ENCODE peak calls at places on chromosomes 1 and 21, in four cellular contexts. One of them, this sample, is unnamed. For H3K4me1, the result is how much of the 10 kb centered on the place peaks cover.

GRCh38 chr1:246775531-246776385 is 51.5 kb downstream of the SCCPDH start:
- DNase-seq in H1: no peak
- DNase-seq in suprapubic skin: no peak
- DNase-seq in lower lobe of right lung: no peak
- DNase-seq in this sample: no peak

GRCh38 chr1:183543619-183544204 is 46.5 kb downstream of the NCF2 start:
- DNase-seq in H1: no peak
- DNase-seq in suprapubic skin: no peak
- DNase-seq in lower lobe of right lung: no peak
- DNase-seq in this sample: no peak

GRCh38 chr1:10975567-10976326 is 36.7 kb upstream of the TARDBP start:
- DNase-seq in H1: no peak
- DNase-seq in suprapubic skin: peak
- DNase-seq in lower lobe of right lung: no peak
- DNase-seq in this sample: peak

GRCh38 chr21:39885119-39885848 is 18.0 kb downstream of the PCP4 start:
- DNase-seq in H1: no peak
- DNase-seq in suprapubic skin: no peak
- DNase-seq in lower lobe of right lung: no peak
- DNase-seq in this sample: peak

GRCh38 chr1:215269955-215270354 is 187.4 kb downstream of the KCNK2 start:
- DNase-seq in H1: peak
- DNase-seq in suprapubic skin: no peak
- DNase-seq in lower lobe of right lung: no peak
- DNase-seq in this sample: no peak

GRCh38 chr1:241413386-241413785 is 56.4 kb upstream of the RGS7 start:
- DNase-seq in H1: no peak
- DNase-seq in suprapubic skin: no peak
- DNase-seq in lower lobe of right lung: no peak
- DNase-seq in this sample: no peak

GRCh38 chr1:55214214-55214902 is 806 bp downstream of the USP24 start:
- DNase-seq in H1: peak
- DNase-seq in suprapubic skin: peak
- DNase-seq in lower lobe of right lung: peak
- DNase-seq in this sample: peak

GRCh38 chr1:240693844-240694243 is 81.9 kb upstream of the GREM2 start:
- DNase-seq in H1: no peak
- DNase-seq in suprapubic skin: no peak
- DNase-seq in lower lobe of right lung: no peak
- DNase-seq in this sample: no peak

GRCh38 chr21:24583473-24583872 is 1023.8 kb downstream of the MRPL39 start:
- DNase-seq in H1: no peak
- DNase-seq in suprapubic skin: no peak
- DNase-seq in lower lobe of right lung: no peak
- DNase-seq in this sample: no peak

GRCh38 chr1:26603856-26604255 is 74.3 kb downstream of the RPS6KA1 start:
- DNase-seq in H1: no peak
- DNase-seq in suprapubic skin: no peak
- DNase-seq in lower lobe of right lung: no peak
- DNase-seq in this sample: no peak

GRCh38 chr21:37531402-37532042 is 164.9 kb downstream of the DYRK1A start:
- DNase-seq in H1: no peak
- DNase-seq in suprapubic skin: peak
- DNase-seq in lower lobe of right lung: peak
- DNase-seq in this sample: no peak

GRCh38 chr1:86169625-86170024 is 13.1 kb upstream of the COL24A1 start:
- DNase-seq in H1: no peak
- DNase-seq in suprapubic skin: no peak
- DNase-seq in lower lobe of right lung: no peak
- DNase-seq in this sample: no peak

GRCh38 chr1:103084176-103084575 is 24.1 kb downstream of the COL11A1 start:
- DNase-seq in H1: no peak
- DNase-seq in suprapubic skin: no peak
- DNase-seq in lower lobe of right lung: no peak
- DNase-seq in this sample: no peak

GRCh38 chr1:227900571-227901051 is 47.1 kb downstream of the WNT9A start:
- DNase-seq in H1: peak
- DNase-seq in suprapubic skin: peak
- DNase-seq in lower lobe of right lung: peak
- DNase-seq in this sample: peak

GRCh38 chr1:156912861-156913808 is 7.3 kb upstream of the LRRC71 start:
- DNase-seq in H1: peak
- DNase-seq in suprapubic skin: no peak
- DNase-seq in lower lobe of right lung: peak
- DNase-seq in this sample: no peak

GRCh38 chr1:19033926-19034680 is 77.6 kb upstream of the IFFO2 start:
- DNase-seq in H1: no peak
- DNase-seq in suprapubic skin: no peak
- DNase-seq in lower lobe of right lung: peak
- DNase-seq in this sample: no peak

GRCh38 chr1:228978486-228979324 is 243.4 kb downstream of the RHOU start:
- DNase-seq in H1: no peak
- DNase-seq in suprapubic skin: peak
- DNase-seq in lower lobe of right lung: no peak
- DNase-seq in this sample: peak

GRCh38 chr1:62621907-62622306 is 24.6 kb downstream of the ANGPTL3 start:
- DNase-seq in H1: no peak
- DNase-seq in suprapubic skin: peak
- DNase-seq in lower lobe of right lung: no peak
- DNase-seq in this sample: no peak

GRCh38 chr1:59520194-59520593 is 223.3 kb downstream of the FGGY start:
- DNase-seq in H1: no peak
- DNase-seq in suprapubic skin: no peak
- DNase-seq in lower lobe of right lung: no peak
- DNase-seq in this sample: no peak

GRCh38 chr1:241311056-241311746 is 45.8 kb downstream of the RGS7 start:
- DNase-seq in H1: no peak
- DNase-seq in suprapubic skin: no peak
- DNase-seq in lower lobe of right lung: no peak
- DNase-seq in this sample: no peak

GRCh38 chr1:16145988-16146887 is 9.6 kb downstream of the EPHA2 start:
- DNase-seq in H1: peak
- DNase-seq in suprapubic skin: peak
- DNase-seq in lower lobe of right lung: peak
- DNase-seq in this sample: peak

GRCh38 chr1:172668097-172668496 is 9.2 kb downstream of the FASLG start:
- DNase-seq in H1: no peak
- DNase-seq in suprapubic skin: no peak
- DNase-seq in lower lobe of right lung: no peak
- DNase-seq in this sample: no peak

GRCh38 chr1:211548321-211549091 is 30.5 kb downstream of the SLC30A1 start:
- DNase-seq in H1: no peak
- DNase-seq in suprapubic skin: no peak
- DNase-seq in lower lobe of right lung: no peak
- DNase-seq in this sample: peak

GRCh38 chr1:207316141-207316540 is 5.3 kb upstream of the CD55 start:
- DNase-seq in H1: no peak
- DNase-seq in suprapubic skin: no peak
- DNase-seq in lower lobe of right lung: peak
- DNase-seq in this sample: no peak

GRCh38 chr1:234733427-234733826 is 123.4 kb upstream of the IRF2BP2 start:
- DNase-seq in H1: no peak
- DNase-seq in suprapubic skin: peak
- DNase-seq in lower lobe of right lung: no peak
- DNase-seq in this sample: peak

GRCh38 chr1:190436615-190437014 is 41.0 kb downstream of the BRINP3 start:
- DNase-seq in H1: no peak
- DNase-seq in suprapubic skin: no peak
- DNase-seq in lower lobe of right lung: no peak
- DNase-seq in this sample: no peak

GRCh38 chr1:226681652-226682493 is 57.2 kb downstream of the ITPKB start:
- DNase-seq in H1: no peak
- DNase-seq in suprapubic skin: no peak
- DNase-seq in lower lobe of right lung: no peak
- DNase-seq in this sample: peak
- H3K4me1 ChIP-seq in H1: under half
- H3K4me1 ChIP-seq in suprapubic skin: half or more
- H3K4me1 ChIP-seq in lower lobe of right lung: half or more
- H3K4me1 ChIP-seq in this sample: half or more

GRCh38 chr1:107515702-107516101 is 374.9 kb downstream of the NTNG1 start:
- DNase-seq in H1: peak
- DNase-seq in suprapubic skin: no peak
- DNase-seq in lower lobe of right lung: no peak
- DNase-seq in this sample: no peak
- H3K27ac ChIP-seq in H1: no peak
- H3K27ac ChIP-seq in suprapubic skin: no peak
- H3K27ac ChIP-seq in lower lobe of right lung: no peak
- H3K27ac ChIP-seq in this sample: no peak

GRCh38 chr1:24321712-24322635 is 2.8 kb downstream of the GRHL3 start:
- DNase-seq in H1: no peak
- DNase-seq in suprapubic skin: peak
- DNase-seq in lower lobe of right lung: peak
- DNase-seq in this sample: peak

GRCh38 chr1:24324903-24325302 is 5.7 kb downstream of the GRHL3 start:
- DNase-seq in H1: no peak
- DNase-seq in suprapubic skin: no peak
- DNase-seq in lower lobe of right lung: no peak
- DNase-seq in this sample: no peak

GRCh38 chr1:24321150-24321549 is 2.0 kb downstream of the GRHL3 start:
- DNase-seq in H1: no peak
- DNase-seq in suprapubic skin: no peak
- DNase-seq in lower lobe of right lung: no peak
- DNase-seq in this sample: no peak

GRCh38 chr1:24322636-24323177 is 3.5 kb downstream of the GRHL3 start:
- DNase-seq in H1: peak
- DNase-seq in suprapubic skin: no peak
- DNase-seq in lower lobe of right lung: no peak
- DNase-seq in this sample: no peak

DNA sequence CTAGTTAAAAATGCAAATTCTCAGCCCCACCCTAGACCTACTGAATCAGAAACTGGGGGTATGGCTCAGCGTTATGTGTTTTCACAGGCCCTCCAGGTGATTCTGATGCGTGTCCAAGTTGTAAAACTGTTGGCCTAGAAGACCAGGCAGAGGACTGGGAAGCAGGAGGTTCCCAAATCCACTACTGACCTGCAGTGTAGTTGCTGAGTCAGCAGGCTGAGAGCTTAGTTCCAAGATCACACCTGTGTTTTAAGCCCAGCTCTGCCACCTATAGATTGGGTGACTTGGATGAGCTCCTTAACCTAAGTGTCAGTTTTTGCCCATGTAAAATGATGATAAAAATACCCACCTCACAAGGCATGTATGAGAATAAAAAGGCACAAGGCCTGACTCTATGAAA is 4.1 kb downstream of the GRHL3 start:
- DNase-seq in H1: no peak
- DNase-seq in suprapubic skin: no peak
- DNase-seq in lower lobe of right lung: no peak
- DNase-seq in this sample: no peak
- H3K4me1 ChIP-seq in H1: under half
- H3K4me1 ChIP-seq in suprapubic skin: under half
- H3K4me1 ChIP-seq in lower lobe of right lung: under half
- H3K4me1 ChIP-seq in this sample: under half

DNA sequence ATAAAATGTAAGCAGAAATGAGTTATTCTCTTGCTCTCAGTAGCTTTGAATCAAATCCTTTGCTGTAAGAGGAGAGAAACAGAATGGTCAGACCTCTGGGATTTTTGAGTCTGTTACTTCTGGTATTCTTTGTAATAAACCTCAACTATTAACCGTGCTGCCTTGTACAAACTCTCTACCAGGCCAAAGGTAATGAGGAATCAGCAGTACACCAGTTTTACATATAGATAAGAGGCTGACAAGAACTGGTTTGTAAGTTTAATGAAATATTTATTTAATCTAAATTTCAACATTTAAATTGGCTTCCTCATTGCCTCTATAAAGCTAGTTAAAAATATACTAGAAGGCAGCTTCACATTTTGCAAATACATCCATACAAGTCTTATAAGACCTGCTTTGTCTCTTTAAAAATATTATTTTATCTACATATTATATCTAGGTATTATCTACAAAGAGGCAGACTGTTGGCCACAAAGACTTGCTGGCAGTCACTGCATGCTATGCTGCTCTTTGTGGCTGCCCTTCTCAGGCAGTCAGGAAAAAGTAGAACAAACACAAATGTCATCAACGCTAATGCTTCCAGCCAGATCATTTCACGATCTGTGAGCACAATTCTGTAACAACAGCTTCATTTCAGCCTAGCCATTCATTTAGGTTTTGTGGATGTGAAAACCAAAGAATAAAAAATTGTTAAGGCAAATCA is 173.0 kb downstream of the GABPA start:
- DNase-seq in H1: no peak
- DNase-seq in suprapubic skin: no peak
- DNase-seq in lower lobe of right lung: no peak
- DNase-seq in this sample: no peak
- H3K27ac ChIP-seq in H1: no peak
- H3K27ac ChIP-seq in suprapubic skin: peak
- H3K27ac ChIP-seq in lower lobe of right lung: no peak
- H3K27ac ChIP-seq in this sample: no peak

DNA sequence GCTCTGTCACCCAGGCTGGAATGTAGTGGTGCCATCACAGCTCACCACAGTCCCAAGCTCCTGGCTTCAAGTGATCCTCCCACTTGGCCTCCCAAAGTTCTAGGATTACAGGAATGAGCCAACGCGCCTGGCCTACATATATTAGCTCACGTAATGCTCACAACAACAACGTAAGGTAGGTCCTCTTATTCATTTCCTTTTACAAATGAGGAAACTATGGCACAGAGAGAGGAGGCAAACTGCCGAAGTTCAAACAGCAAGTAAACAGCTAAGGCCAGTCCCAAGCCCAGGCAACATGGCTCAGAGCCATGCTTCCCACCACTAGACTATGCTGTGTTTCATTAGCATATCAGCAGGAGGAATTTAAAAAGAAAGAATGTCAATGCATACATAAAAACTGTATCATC is 284.4 kb downstream of the VAV3 start:
- DNase-seq in H1: no peak
- DNase-seq in suprapubic skin: no peak
- DNase-seq in lower lobe of right lung: no peak
- DNase-seq in this sample: no peak
- H3K4me1 ChIP-seq in H1: under half
- H3K4me1 ChIP-seq in suprapubic skin: half or more
- H3K4me1 ChIP-seq in lower lobe of right lung: under half
- H3K4me1 ChIP-seq in this sample: under half

GRCh38 chr1:242824435-242824834 is 299.9 kb upstream of the PLD5 start:
- DNase-seq in H1: no peak
- DNase-seq in suprapubic skin: no peak
- DNase-seq in lower lobe of right lung: no peak
- DNase-seq in this sample: no peak
- H3K27ac ChIP-seq in H1: no peak
- H3K27ac ChIP-seq in suprapubic skin: no peak
- H3K27ac ChIP-seq in lower lobe of right lung: no peak
- H3K27ac ChIP-seq in this sample: no peak

GRCh38 chr1:34037109-34037508 is 127.9 kb downstream of the CSMD2 start:
- DNase-seq in H1: peak
- DNase-seq in suprapubic skin: no peak
- DNase-seq in lower lobe of right lung: no peak
- DNase-seq in this sample: no peak

GRCh38 chr1:34034029-34034428 is 131.0 kb downstream of the CSMD2 start:
- DNase-seq in H1: no peak
- DNase-seq in suprapubic skin: no peak
- DNase-seq in lower lobe of right lung: no peak
- DNase-seq in this sample: no peak

GRCh38 chr1:34037856-34038255 is 127.2 kb downstream of the CSMD2 start:
- DNase-seq in H1: no peak
- DNase-seq in suprapubic skin: no peak
- DNase-seq in lower lobe of right lung: no peak
- DNase-seq in this sample: no peak
- H3K4me1 ChIP-seq in H1: under half
- H3K4me1 ChIP-seq in suprapubic skin: under half
- H3K4me1 ChIP-seq in lower lobe of right lung: under half
- H3K4me1 ChIP-seq in this sample: under half